ENCODE peak calls at places on chromosomes 1 and 21, in six cellular contexts. V, E, L, O, M and D are unnamed samples.

GRCh38 chr1:229147086-229147485 is 123.8 kb upstream of the RAB4A start:
- DNase-seq in V (no peak), E (peak; percentile 22), L (no peak), O (no peak), M (peak; percentile 41), D (no peak)

GRCh38 chr1:157751283-157751682 is 25.6 kb downstream of the FCRL2 start:
- DNase-seq in V (no peak), E (no peak), L (no peak), O (no peak), M (no peak), D (no peak)

GRCh38 chr1:150928286-150928685 is 2.1 kb downstream of the SETDB1 start:
- DNase-seq in V (no peak), E (no peak), L (no peak), O (no peak), M (no peak), D (no peak)

GRCh38 chr1:201139756-201140155 is 12.8 kb upstream of the ASCL5 start:
- DNase-seq in V (no peak), E (no peak), L (no peak), O (no peak), M (no peak), D (no peak)

GRCh38 chr21:38911523-38912354 is 106.0 kb downstream of the ETS2 start:
- DNase-seq in V (no peak), E (no peak), L (no peak), O (no peak), M (no peak), D (no peak)

GRCh38 chr1:207401578-207401977 is 52.5 kb upstream of the CR2 start:
- DNase-seq in V (no peak), E (no peak), L (no peak), O (no peak), M (no peak), D (no peak)

GRCh38 chr1:15276691-15277090 is 29.7 kb downstream of the FHAD1 start:
- DNase-seq in V (no peak), E (no peak), L (no peak), O (no peak), M (no peak), D (no peak)

GRCh38 chr21:45699251-45699942 is 55.9 kb downstream of the PCBP3 start:
- DNase-seq in V (no peak), E (no peak), L (no peak), O (no peak), M (no peak), D (no peak)

GRCh38 chr1:221074325-221074724 is 195.1 kb downstream of the HLX start:
- DNase-seq in V (no peak), E (no peak), L (no peak), O (no peak), M (no peak), D (no peak)

GRCh38 chr21:46191257-46191685 is 7.0 kb upstream of the SPATC1L start:
- DNase-seq in V (no peak), E (no peak), L (peak; percentile 77), O (no peak), M (peak; percentile 47), D (peak; percentile 20)

GRCh38 chr21:46604975-46605758 is at the start of gene S100B:
- DNase-seq in V (no peak), E (no peak), L (no peak), O (no peak), M (no peak), D (no peak)

GRCh38 chr1:89599332-89599630 is 33.6 kb upstream of the LRRC8C start:
- DNase-seq in V (no peak), E (no peak), L (no peak), O (no peak), M (no peak), D (no peak)

GRCh38 chr1:85581802-85582686 is 1.5 kb downstream of the CCN1 start:
- DNase-seq in V (no peak), E (peak; percentile 80), L (peak; percentile 22), O (peak; percentile 22), M (peak; percentile 72), D (no peak)

GRCh38 chr1:61050541-61051454 is 31.6 kb upstream of the NFIA start:
- DNase-seq in V (no peak), E (peak; percentile 38), L (peak; percentile 72), O (peak; percentile 78), M (no peak), D (no peak)

GRCh38 chr1:214427871-214428277 is 123.5 kb downstream of the PTPN14 start:
- DNase-seq in V (peak; percentile 74), E (no peak), L (no peak), O (no peak), M (peak; percentile 99), D (peak; percentile 95)

GRCh38 chr1:16464917-16465625 is 24.5 kb downstream of the NECAP2 start:
- DNase-seq in V (no peak), E (no peak), L (no peak), O (no peak), M (no peak), D (no peak)

GRCh38 chr1:203219171-203219570 is 10.3 kb downstream of the CHIT1 start:
- DNase-seq in V (no peak), E (no peak), L (no peak), O (no peak), M (no peak), D (no peak)

GRCh38 chr1:46380508-46380907 is 13.6 kb upstream of the FAAH start:
- DNase-seq in V (no peak), E (no peak), L (no peak), O (no peak), M (no peak), D (no peak)

GRCh38 chr1:51070640-51071039 is 31.4 kb upstream of the C1orf185 start:
- DNase-seq in V (no peak), E (no peak), L (no peak), O (no peak), M (peak; percentile 74), D (no peak)

GRCh38 chr21:33402011-33402979 is 918 bp upstream of the IFNGR2 start:
- DNase-seq in V (no peak), E (peak; percentile 46), L (peak; percentile 73), O (peak; percentile 65), M (peak; percentile 82), D (no peak)

GRCh38 chr1:203805689-203806088 is 10.3 kb downstream of the ZBED6 start:
- DNase-seq in V (no peak), E (no peak), L (no peak), O (no peak), M (no peak), D (no peak)

GRCh38 chr1:244305776-244306341 is 145.8 kb downstream of the ADSS2 start:
- DNase-seq in V (no peak), E (no peak), L (no peak), O (no peak), M (no peak), D (no peak)

GRCh38 chr1:205237526-205238484 is 10.1 kb downstream of the TMCC2 start:
- DNase-seq in V (no peak), E (no peak), L (no peak), O (no peak), M (no peak), D (no peak)

GRCh38 chr1:20552728-20553571 is 577 bp downstream of the FAM43B start:
- DNase-seq in V (no peak), E (no peak), L (peak; percentile 22), O (no peak), M (peak; percentile 52), D (no peak)

GRCh38 chr1:20555758-20556120 is 3.4 kb downstream of the FAM43B start:
- DNase-seq in V (no peak), E (no peak), L (no peak), O (no peak), M (no peak), D (no peak)

GRCh38 chr1:20555025-20555757 is 2.8 kb downstream of the FAM43B start:
- DNase-seq in V (no peak), E (no peak), L (no peak), O (no peak), M (no peak), D (no peak)

GRCh38 chr1:20551161-20551560 is 1.2 kb upstream of the FAM43B start:
- DNase-seq in V (no peak), E (no peak), L (peak; percentile 18), O (no peak), M (no peak), D (no peak)

DNA sequence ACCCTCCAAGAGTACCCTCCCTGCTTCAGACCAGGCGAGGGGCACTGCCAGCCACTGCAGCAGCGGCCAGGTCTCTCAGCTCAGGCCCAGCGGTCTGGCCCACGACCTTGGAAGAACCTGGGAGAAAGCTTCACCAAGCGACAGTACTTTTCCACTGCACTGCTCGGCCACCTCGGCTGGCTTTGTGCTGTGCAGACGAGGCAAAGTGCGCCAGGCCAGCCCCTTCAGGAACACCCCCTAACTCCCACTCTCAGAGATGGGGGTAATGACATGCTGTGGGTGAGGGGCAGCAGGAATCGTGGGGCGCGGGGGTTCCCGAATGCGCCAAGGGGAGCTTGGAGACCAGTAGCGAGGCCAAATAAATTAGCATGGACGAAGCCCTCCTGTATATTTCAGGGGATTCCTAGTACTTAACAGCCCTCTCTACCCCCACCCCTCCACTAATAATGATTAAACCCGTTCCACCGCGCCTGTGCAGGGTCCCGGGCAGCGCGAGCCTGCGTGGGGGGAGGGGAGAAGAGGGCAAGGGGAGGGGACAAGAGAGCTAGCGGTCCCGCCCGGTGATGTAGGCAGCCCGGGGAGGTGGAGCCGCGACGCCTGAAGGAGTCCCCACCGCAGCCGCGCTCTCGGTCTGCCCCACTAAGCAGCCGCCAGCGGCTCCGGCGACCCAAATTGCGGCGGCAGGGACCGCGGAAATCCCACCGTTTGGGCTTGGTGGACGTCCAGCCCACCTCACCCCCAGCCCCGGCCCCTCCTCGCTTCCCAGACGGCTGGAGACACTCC is at the start of gene FAM43B:
- DNase-seq in V (no peak), E (no peak), L (peak; percentile 82), O (peak; percentile 87), M (no peak), D (no peak)
- H3K27ac ChIP-seq in V (no peak within 1 kb of the TSS), E (no peak within 1 kb of the TSS), L (no peak within 1 kb of the TSS), O (peak within 1 kb of the TSS; percentile 71), M (no peak within 1 kb of the TSS), D (no peak within 1 kb of the TSS)

GRCh38 chr1:33295023-33295422 is 25.9 kb downstream of the A3GALT2 start:
- DNase-seq in V (no peak), E (no peak), L (no peak), O (no peak), M (no peak), D (no peak)
- H3K27ac ChIP-seq in V (no peak overlapping the region), E (no peak overlapping the region), L (no peak overlapping the region), O (peak overlapping the region; percentile 53), M (no peak overlapping the region), D (no peak overlapping the region)

GRCh38 chr1:2404890-2405511 is 7.4 kb downstream of the PEX10 start:
- DNase-seq in V (no peak), E (no peak), L (no peak), O (no peak), M (no peak), D (no peak)
- H3K27ac ChIP-seq in V (no peak overlapping the region), E (peak overlapping the region; percentile 50), L (no peak overlapping the region), O (no peak overlapping the region), M (no peak overlapping the region), D (peak overlapping the region; percentile 31)

GRCh38 chr1:12448746-12449177 is 169.2 kb downstream of the DHRS3 start:
- DNase-seq in V (no peak), E (no peak), L (no peak), O (no peak), M (no peak), D (no peak)

GRCh38 chr1:12450090-12450764 is 167.8 kb downstream of the DHRS3 start:
- DNase-seq in V (no peak), E (no peak), L (peak; percentile 42), O (peak; percentile 48), M (no peak), D (no peak)

GRCh38 chr1:12452262-12452661 is 165.7 kb downstream of the DHRS3 start:
- DNase-seq in V (no peak), E (no peak), L (no peak), O (no peak), M (no peak), D (no peak)

GRCh38 chr1:12451560-12451900 is 166.5 kb downstream of the DHRS3 start:
- DNase-seq in V (no peak), E (no peak), L (no peak), O (no peak), M (no peak), D (no peak)

GRCh38 chr1:12450831-12451559 is 167.0 kb downstream of the DHRS3 start:
- DNase-seq in V (no peak), E (peak; percentile 74), L (no peak), O (no peak), M (no peak), D (no peak)
- H3K27ac ChIP-seq in V (no peak overlapping the region), E (peak overlapping the region; percentile 78), L (peak overlapping the region; percentile 85), O (peak overlapping the region; percentile 79), M (no peak overlapping the region), D (no peak overlapping the region)